ENCODE peak calls at places on chromosomes 16 and 17, in seven cellular contexts. L is H1, I is IMR-90, G is H9, K is trophoblast cell, A is mesenchymal stem cell, R is mesendoderm. Q is an unnamed sample.

GRCh38 chr17:63222655-63223054 is 223.5 kb downstream of the CYB561 start:
- DNase-seq in L (no peak), I (peak), G (no peak), K (no peak), A (peak), R (peak), Q (no peak)

GRCh38 chr17:49995055-49995738 is at the start of gene DLX3:
- DNase-seq in L (peak), I (peak), G (peak), K (peak), A (peak), R (peak), Q (peak)

GRCh38 chr16:89471225-89471624 is 19.1 kb downstream of the ANKRD11 start:
- DNase-seq in L (no peak), I (peak), G (no peak), K (peak), A (peak), R (peak), Q (no peak)

GRCh38 chr17:1460233-1460632 is 4.2 kb upstream of the CRK start:
- DNase-seq in L (no peak), I (no peak), G (no peak), K (no peak), A (no peak), R (no peak), Q (no peak)

GRCh38 chr17:57705921-57706695 is 39.0 kb downstream of the CCDC182 start:
- DNase-seq in L (peak), I (no peak), G (no peak), K (no peak), A (no peak), R (no peak), Q (no peak)

GRCh38 chr16:31876955-31877828 is 3.6 kb downstream of the ZNF267 start:
- DNase-seq in L (no peak), I (peak), G (no peak), K (peak), A (peak), R (no peak), Q (no peak)

GRCh38 chr17:42898147-42898807 is 2.3 kb upstream of the G6PC1 start:
- DNase-seq in L (no peak), I (no peak), G (no peak), K (no peak), A (no peak), R (no peak), Q (no peak)

GRCh38 chr17:56815711-56816110 is 18.0 kb downstream of the C17orf67 start:
- DNase-seq in L (no peak), I (peak), G (no peak), K (no peak), A (peak), R (no peak), Q (no peak)

GRCh38 chr16:72131036-72131435 is 37.4 kb downstream of the DHX38 start:
- DNase-seq in L (no peak), I (no peak), G (no peak), K (no peak), A (no peak), R (peak), Q (no peak)

GRCh38 chr17:17146791-17147406 is 59.2 kb downstream of the PLD6 start:
- DNase-seq in L (peak), I (no peak), G (peak), K (peak), A (no peak), R (peak), Q (no peak)

GRCh38 chr16:71929048-71929447 is 33.7 kb downstream of the IST1 start:
- DNase-seq in L (no peak), I (peak), G (no peak), K (no peak), A (peak), R (peak), Q (no peak)

GRCh38 chr17:72922223-72922622 is 170.3 kb downstream of the SLC39A11 start:
- DNase-seq in L (no peak), I (no peak), G (no peak), K (no peak), A (no peak), R (no peak), Q (no peak)

GRCh38 chr16:5776876-5777275 is 679.3 kb upstream of the EEF2KMT start:
- DNase-seq in L (no peak), I (no peak), G (no peak), K (no peak), A (no peak), R (no peak), Q (no peak)

GRCh38 chr17:70136131-70136530 is 33.2 kb upstream of the KCNJ2 start:
- DNase-seq in L (no peak), I (no peak), G (no peak), K (no peak), A (no peak), R (no peak), Q (no peak)

GRCh38 chr16:77459534-77460412 is 24.9 kb upstream of the ADAMTS18 start:
- DNase-seq in L (no peak), I (no peak), G (no peak), K (no peak), A (no peak), R (no peak), Q (no peak)

GRCh38 chr16:50326835-50327465 is 41.8 kb downstream of the BRD7 start:
- DNase-seq in L (peak), I (peak), G (peak), K (peak), A (peak), R (peak), Q (peak)

GRCh38 chr17:77555110-77555509 is 403.4 kb upstream of the TNRC6C start:
- DNase-seq in L (no peak), I (no peak), G (no peak), K (no peak), A (no peak), R (no peak), Q (no peak)

GRCh38 chr17:31857920-31858646 is 961 bp downstream of the COPRS start:
- DNase-seq in L (no peak), I (no peak), G (no peak), K (no peak), A (peak), R (no peak), Q (no peak)

GRCh38 chr16:11796227-11797165 is 562 bp downstream of the ZC3H7A start:
- DNase-seq in L (peak), I (peak), G (peak), K (peak), A (peak), R (peak), Q (no peak)

GRCh38 chr17:57499648-57500049 is 243.3 kb downstream of the MSI2 start:
- DNase-seq in L (no peak), I (no peak), G (no peak), K (no peak), A (peak), R (peak), Q (no peak)

GRCh38 chr17:18124346-18125126 is 16.0 kb downstream of the MYO15A start:
- DNase-seq in L (no peak), I (peak), G (no peak), K (no peak), A (no peak), R (no peak), Q (no peak)

GRCh38 chr16:57260294-57260929 is 15.4 kb downstream of the ARL2BP start:
- DNase-seq in L (peak), I (peak), G (peak), K (peak), A (peak), R (peak), Q (peak)

GRCh38 chr16:24541534-24541933 is 2.2 kb downstream of the RBBP6 start:
- DNase-seq in L (no peak), I (no peak), G (no peak), K (no peak), A (no peak), R (no peak), Q (no peak)

GRCh38 chr16:47970291-47970931 is 185.4 kb downstream of the ABCC12 start:
- DNase-seq in L (no peak), I (peak), G (no peak), K (peak), A (peak), R (peak), Q (peak)

GRCh38 chr16:47976609-47977180 is 179.1 kb downstream of the ABCC12 start:
- DNase-seq in L (no peak), I (no peak), G (no peak), K (no peak), A (no peak), R (no peak), Q (no peak)

GRCh38 chr16:47972246-47972985 is 183.4 kb downstream of the ABCC12 start:
- DNase-seq in L (no peak), I (no peak), G (no peak), K (no peak), A (no peak), R (no peak), Q (no peak)

GRCh38 chr16:47971225-47971624 is 184.6 kb downstream of the ABCC12 start:
- DNase-seq in L (no peak), I (no peak), G (no peak), K (no peak), A (no peak), R (no peak), Q (no peak)

DNA sequence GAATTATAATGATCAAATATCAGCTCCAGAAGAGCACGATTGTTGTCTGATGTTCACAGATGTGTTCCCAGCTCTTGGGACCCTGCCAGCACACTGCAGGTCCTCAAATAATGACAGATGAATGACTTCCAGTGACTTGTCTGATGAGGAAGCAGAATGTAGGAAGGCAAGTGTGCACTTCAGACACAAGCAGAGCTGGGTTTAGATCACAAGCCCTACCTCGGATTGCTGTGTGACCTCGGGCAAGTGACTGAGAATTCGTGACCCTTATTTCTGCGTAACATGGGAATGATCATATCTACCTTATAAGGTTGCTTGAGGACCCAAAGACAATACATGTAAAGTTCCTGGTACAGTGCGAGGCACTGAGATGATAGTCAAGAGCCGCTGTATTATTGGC is 182.2 kb downstream of the ABCC12 start:
- DNase-seq in L (no peak), I (no peak), G (no peak), K (no peak), A (no peak), R (no peak), Q (no peak)
- H3K4ac ChIP-seq in L (no peak), I (no peak), G (no peak), K (no peak), A (no peak), R (no peak), Q (no peak)

GRCh38 chr16:14198012-14198411 is 126.9 kb downstream of the MRTFB start:
- DNase-seq in L (no peak), I (no peak), G (no peak), K (no peak), A (no peak), R (no peak), Q (no peak)
- H3K4ac ChIP-seq in L (no peak), I (no peak), G (no peak), K (no peak), A (no peak), R (no peak), Q (no peak)

DNA sequence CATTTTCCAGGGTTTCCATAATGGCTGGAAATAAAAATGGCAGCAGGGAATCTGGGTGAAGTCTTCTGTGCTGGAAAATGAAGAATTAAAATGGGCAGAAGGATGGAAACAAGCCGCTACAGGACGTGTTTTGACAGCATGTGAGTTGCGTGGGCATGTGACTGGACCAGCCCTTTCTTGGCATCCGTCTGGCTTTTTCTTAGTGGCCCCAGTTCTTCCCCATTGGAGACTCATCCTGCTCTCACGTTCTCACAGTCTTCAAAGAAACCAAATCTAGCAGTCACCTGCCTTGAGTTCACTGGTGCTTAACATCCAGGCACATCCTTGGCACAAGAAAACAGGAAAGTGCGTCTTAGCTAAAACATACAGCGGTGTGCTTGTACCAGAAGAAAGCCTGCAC is 180.2 kb upstream of the CACNG5 start:
- DNase-seq in L (no peak), I (no peak), G (no peak), K (no peak), A (no peak), R (no peak), Q (no peak)
- H3K4ac ChIP-seq in L (no peak), I (peak), G (no peak), K (no peak), A (no peak), R (no peak), Q (no peak)

GRCh38 chr17:29209073-29209472 is 28.9 kb upstream of the MYO18A start:
- DNase-seq in L (no peak), I (no peak), G (no peak), K (no peak), A (no peak), R (no peak), Q (no peak)

GRCh38 chr17:29205047-29205446 is 24.8 kb upstream of the MYO18A start:
- DNase-seq in L (no peak), I (no peak), G (no peak), K (no peak), A (no peak), R (no peak), Q (no peak)

GRCh38 chr17:29212094-29212631 is 32.0 kb upstream of the MYO18A start:
- DNase-seq in L (no peak), I (no peak), G (no peak), K (no peak), A (no peak), R (no peak), Q (no peak)

GRCh38 chr17:29210879-29211278 is 30.7 kb upstream of the MYO18A start:
- DNase-seq in L (no peak), I (peak), G (no peak), K (no peak), A (peak), R (no peak), Q (no peak)

DNA sequence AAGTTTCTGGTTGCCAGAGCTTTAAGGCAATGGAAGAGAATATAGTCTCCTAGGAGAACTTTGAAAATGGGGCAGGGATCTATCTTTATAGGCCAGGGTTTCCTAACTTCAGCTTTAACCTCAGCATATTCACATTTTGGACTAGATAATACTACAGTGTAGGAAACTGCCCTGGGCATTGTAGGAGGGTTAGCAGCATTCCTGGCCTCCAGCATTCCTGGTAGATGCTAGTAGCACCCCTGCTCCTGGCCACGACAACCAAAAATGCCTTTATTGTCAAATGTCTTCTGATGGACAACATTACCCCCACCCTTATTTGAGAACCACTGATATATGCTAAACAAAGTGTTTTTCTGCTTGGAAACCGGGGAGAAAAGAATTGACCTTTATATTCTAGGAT is 27.8 kb upstream of the MYO18A start:
- DNase-seq in L (no peak), I (no peak), G (no peak), K (peak), A (no peak), R (no peak), Q (no peak)
- H3K4ac ChIP-seq in L (no peak), I (no peak), G (no peak), K (no peak), A (no peak), R (no peak), Q (no peak)

GRCh38 chr17:74759941-74760340 is 11.5 kb downstream of the NHERF1 start:
- DNase-seq in L (no peak), I (no peak), G (no peak), K (no peak), A (no peak), R (peak), Q (no peak)
- H3K4ac ChIP-seq in L (peak), I (no peak), G (no peak), K (no peak), A (no peak), R (no peak), Q (no peak)

DNA sequence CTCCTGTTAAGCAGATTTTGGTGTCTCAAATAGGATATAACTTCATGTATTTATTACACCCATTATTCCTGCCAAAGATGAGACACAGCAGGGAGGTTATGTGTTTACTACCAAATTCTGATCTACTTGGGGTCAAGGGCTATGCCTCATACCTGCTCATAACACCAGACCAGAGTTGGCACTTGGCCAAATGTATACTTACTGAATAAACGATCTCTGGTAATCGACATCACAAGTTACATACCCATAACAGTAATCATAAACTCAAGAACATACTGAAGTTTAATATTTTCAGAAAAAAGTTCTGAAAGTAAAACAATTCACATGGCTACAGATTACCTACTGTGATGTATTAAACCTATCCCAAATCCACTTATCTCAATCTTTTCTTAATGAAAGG is 2.9 kb downstream of the TMEM170A start:
- DNase-seq in L (no peak), I (no peak), G (no peak), K (no peak), A (no peak), R (no peak), Q (no peak)
- H3K4ac ChIP-seq in L (no peak), I (no peak), G (no peak), K (no peak), A (no peak), R (no peak), Q (no peak)

DNA sequence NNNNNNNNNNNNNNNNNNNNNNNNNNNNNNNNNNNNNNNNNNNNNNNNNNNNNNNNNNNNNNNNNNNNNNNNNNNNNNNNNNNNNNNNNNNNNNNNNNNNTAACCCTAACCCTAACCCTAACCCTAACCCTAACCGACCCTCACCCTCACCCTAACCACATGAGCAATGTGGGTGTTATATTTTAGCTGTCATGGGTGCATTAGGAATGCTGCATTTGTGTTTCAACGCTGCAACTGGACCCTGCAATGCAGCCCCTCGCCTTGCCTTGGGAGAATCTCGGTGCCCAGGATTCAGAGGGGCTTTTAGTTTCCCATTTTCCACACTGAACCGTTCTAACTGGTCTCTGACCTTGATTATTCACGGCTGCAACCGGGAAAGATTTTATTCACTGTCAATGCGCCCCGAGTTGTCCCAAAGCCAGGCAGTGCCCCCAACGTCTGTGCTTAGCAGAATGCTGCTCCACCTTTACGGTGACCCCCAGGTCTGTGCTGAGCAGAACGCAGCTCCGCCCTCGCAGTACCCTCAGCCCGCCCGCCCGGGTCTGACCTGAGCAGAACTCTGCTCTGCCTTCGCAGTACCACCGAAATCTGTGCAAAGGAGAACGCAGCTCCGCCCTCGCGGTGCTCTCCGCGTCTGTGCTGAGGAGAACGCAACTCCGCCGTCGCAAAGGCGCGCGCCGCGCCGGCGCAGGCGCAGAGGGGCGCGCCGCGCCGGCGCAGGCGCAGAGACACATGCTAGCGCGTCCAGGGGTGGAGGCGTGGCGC is 43.3 kb downstream of the POLR3K start:
- DNase-seq in L (no peak), I (no peak), G (no peak), K (peak), A (no peak), R (no peak), Q (no peak)
- H3K4ac ChIP-seq in L (no peak), I (no peak), G (no peak), K (no peak), A (no peak), R (no peak), Q (no peak)

GRCh38 chr16:66409156-66409555 is 17.9 kb upstream of the BEAN1 start:
- DNase-seq in L (no peak), I (peak), G (no peak), K (no peak), A (peak), R (no peak), Q (no peak)
- H3K4ac ChIP-seq in L (no peak), I (no peak), G (no peak), K (no peak), A (no peak), R (no peak), Q (no peak)

GRCh38 chr16:70455910-70456309 is 1.5 kb downstream of the FCSK start:
- DNase-seq in L (no peak), I (no peak), G (no peak), K (no peak), A (no peak), R (no peak), Q (no peak)
- H3K4ac ChIP-seq in L (no peak), I (no peak), G (no peak), K (no peak), A (no peak), R (no peak), Q (no peak)

Q was measured in neuronal stem cell.